ENCODE peak calls at places on chromosome 22, in eight cellular contexts. P is heart left ventricle, T is cardiac muscle cell, G is ovary, X is tibial artery, W is left ventricle myocardium inferior, E is body of pancreas, H is fibroblast of lung. V is an unnamed sample. For H3K4me1, the result is how much of the 10 kb centered on the place peaks cover.

GRCh38 chr22:42261266-42261665 is 9.2 kb downstream of the TCF20 start:
- DNase-seq in P (no peak), T (no peak), G (no peak), X (no peak), W (no peak), E (no peak), H (peak), V (no peak)

GRCh38 chr22:22431271-22432220 is 77.0 kb downstream of the ZNF280B start:
- DNase-seq in P (peak), T (peak), G (peak), X (no peak), W (peak), E (peak), H (peak), V (peak)

GRCh38 chr22:38706101-38706884 is 549 bp downstream of the GTPBP1 start:
- DNase-seq in P (peak), T (peak), G (peak), X (peak), W (peak), E (peak), H (peak), V (no peak)

GRCh38 chr22:29073618-29074275 is 912 bp downstream of the KREMEN1 start:
- DNase-seq in P (peak), T (peak), G (peak), X (no peak), W (peak), E (peak), H (peak), V (no peak)

GRCh38 chr22:20319041-20319744 is 667 bp downstream of the DGCR6L start:
- DNase-seq in P (no peak), T (peak), G (peak), X (no peak), W (no peak), E (peak), H (no peak), V (no peak)

GRCh38 chr22:20052309-20053250 is 27.5 kb upstream of the DGCR8 start:
- DNase-seq in P (no peak), T (no peak), G (no peak), X (no peak), W (no peak), E (no peak), H (no peak), V (no peak)

GRCh38 chr22:20395897-20396287 is 1.9 kb downstream of the ZNF74 start:
- DNase-seq in P (no peak), T (no peak), G (no peak), X (no peak), W (no peak), E (no peak), H (no peak), V (no peak)

GRCh38 chr22:42304021-42304790 is 33.8 kb upstream of the TCF20 start:
- DNase-seq in P (no peak), T (peak), G (no peak), X (no peak), W (no peak), E (no peak), H (no peak), V (no peak)

GRCh38 chr22:23744485-23744884 is 6.4 kb downstream of the ZNF70 start:
- DNase-seq in P (no peak), T (no peak), G (no peak), X (no peak), W (no peak), E (no peak), H (no peak), V (no peak)

GRCh38 chr22:25113316-25113721 is 86.3 kb upstream of the CRYBB3 start:
- DNase-seq in P (no peak), T (no peak), G (no peak), X (no peak), W (no peak), E (no peak), H (no peak), V (no peak)

GRCh38 chr22:50622723-50623327 is 5.1 kb downstream of the ARSA start:
- DNase-seq in P (no peak), T (no peak), G (no peak), X (no peak), W (no peak), E (peak), H (no peak), V (no peak)

GRCh38 chr22:50621491-50621880 is 6.5 kb downstream of the ARSA start:
- DNase-seq in P (peak), T (no peak), G (peak), X (peak), W (no peak), E (no peak), H (no peak), V (no peak)

GRCh38 chr22:50621948-50622722 is 5.8 kb downstream of the ARSA start:
- DNase-seq in P (peak), T (no peak), G (peak), X (no peak), W (no peak), E (peak), H (no peak), V (no peak)

GRCh38 chr22:50624347-50625130 is 3.4 kb downstream of the ARSA start:
- DNase-seq in P (peak), T (no peak), G (no peak), X (no peak), W (no peak), E (no peak), H (no peak), V (no peak)

GRCh38 chr22:50620861-50621490 is 7.0 kb downstream of the ARSA start:
- DNase-seq in P (peak), T (no peak), G (peak), X (peak), W (no peak), E (peak), H (no peak), V (no peak)
- H3K27ac ChIP-seq in P (no peak), T (no peak), G (no peak), X (no peak), W (peak), E (no peak), H (no peak), V (no peak)

DNA sequence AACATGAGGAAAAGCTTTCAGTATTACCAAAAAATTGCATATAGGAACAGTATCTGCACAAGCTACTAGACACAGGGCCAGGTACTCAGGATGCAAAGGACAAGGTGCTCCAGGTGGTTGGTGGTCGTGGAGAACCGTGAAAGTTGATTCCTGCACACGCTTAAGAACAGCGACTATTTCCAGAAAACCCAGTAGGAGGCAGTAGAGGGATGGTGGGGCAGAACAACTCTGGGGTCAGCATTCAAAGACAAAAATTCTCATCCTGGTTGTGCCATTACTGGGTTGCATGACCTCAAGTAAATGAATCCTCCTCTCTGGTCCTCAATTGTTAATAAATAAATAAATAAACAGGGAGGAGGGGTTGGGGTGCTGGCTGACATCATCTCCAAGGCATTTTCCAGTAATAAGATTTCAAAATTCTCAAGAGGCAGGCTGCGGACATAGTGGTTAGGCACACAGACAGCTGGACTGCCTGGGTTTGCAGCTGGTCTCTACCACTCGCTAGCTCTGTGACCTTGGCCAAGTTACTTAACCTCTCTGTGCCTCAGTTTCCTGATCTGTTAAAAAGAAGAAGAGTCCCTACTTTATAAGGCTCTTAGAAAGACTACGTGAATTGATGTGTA is 89.6 kb downstream of the ISX start:
- DNase-seq in P (no peak), T (no peak), G (no peak), X (no peak), W (no peak), E (no peak), H (no peak), V (no peak)
- TF ChIP-seq CTCF in P (no peak), T (no peak), G (no peak), X (no peak), W (no peak), E (no peak), H (no peak), V (no peak)

DNA sequence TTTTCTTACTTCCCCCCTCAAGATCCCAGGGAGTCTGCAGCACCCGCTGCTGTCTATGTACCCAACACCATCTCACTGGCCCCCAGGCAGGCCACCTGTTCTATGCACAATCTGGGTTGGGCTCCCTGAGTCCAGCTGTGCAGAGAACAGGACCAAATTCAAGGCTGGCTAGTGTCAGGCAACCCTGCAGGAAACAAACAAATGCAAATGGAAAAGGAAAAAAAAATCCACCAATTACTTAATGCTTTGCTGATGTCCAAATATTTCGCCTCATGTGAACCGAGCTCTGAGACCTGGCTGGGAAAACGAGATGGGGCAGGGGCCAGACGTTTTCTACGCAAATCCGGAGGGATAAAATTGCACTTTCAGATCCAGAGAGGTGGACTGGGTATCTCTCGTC is 561.1 kb downstream of the MIAT start:
- DNase-seq in P (peak), T (no peak), G (peak), X (no peak), W (peak), E (no peak), H (no peak), V (no peak)
- H3K4me1 ChIP-seq in P (under half), T (under half), G (under half), X (under half), W (under half), E (under half), H (under half), V (under half)

DNA sequence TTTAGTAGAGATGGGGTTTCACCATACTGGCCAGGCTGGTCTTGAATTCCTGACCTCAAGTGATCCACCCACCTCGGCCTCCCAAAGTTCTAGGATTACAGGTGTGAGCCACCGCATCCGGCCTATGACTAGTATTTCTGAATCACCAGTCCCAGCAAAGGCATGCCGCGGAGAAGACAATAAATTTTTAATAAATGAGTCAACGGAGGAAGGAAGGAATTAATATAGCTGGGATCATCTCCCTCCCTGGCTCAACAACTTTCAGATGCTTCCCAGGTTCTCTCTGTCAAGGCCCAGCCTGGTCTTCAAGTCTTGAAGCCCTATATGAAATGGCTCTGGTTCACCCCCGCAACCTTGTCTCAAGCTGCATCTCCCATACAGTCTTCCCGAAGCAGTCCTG is 45.7 kb downstream of the CYTH4 start:
- DNase-seq in P (no peak), T (no peak), G (no peak), X (no peak), W (no peak), E (no peak), H (peak), V (no peak)
- H3K27ac ChIP-seq in P (no peak), T (no peak), G (no peak), X (no peak), W (no peak), E (no peak), H (peak), V (no peak)

GRCh38 chr22:44443641-44444235 is 54.3 kb downstream of the RTL6 start:
- DNase-seq in P (peak), T (no peak), G (no peak), X (peak), W (no peak), E (no peak), H (no peak), V (no peak)

GRCh38 chr22:44445307-44445680 is 52.7 kb downstream of the RTL6 start:
- DNase-seq in P (no peak), T (no peak), G (no peak), X (peak), W (no peak), E (no peak), H (no peak), V (no peak)

GRCh38 chr22:44442856-44443595 is 55.0 kb downstream of the RTL6 start:
- DNase-seq in P (peak), T (peak), G (no peak), X (peak), W (no peak), E (no peak), H (no peak), V (no peak)

GRCh38 chr22:44445731-44446130 is 52.3 kb downstream of the RTL6 start:
- DNase-seq in P (no peak), T (no peak), G (no peak), X (peak), W (no peak), E (no peak), H (peak), V (no peak)

GRCh38 chr22:44444341-44445306 is 53.4 kb downstream of the RTL6 start:
- DNase-seq in P (peak), T (no peak), G (peak), X (peak), W (no peak), E (no peak), H (no peak), V (no peak)
- TF ChIP-seq CTCF in P (no peak), T (peak), G (no peak), X (no peak), W (no peak), E (no peak), H (no peak), V (no peak)

GRCh38 chr22:17590586-17590985 is 27.3 kb downstream of the SLC25A18 start:
- DNase-seq in P (no peak), T (no peak), G (no peak), X (peak), W (no peak), E (no peak), H (no peak), V (no peak)

GRCh38 chr22:17587631-17588030 is 24.3 kb downstream of the SLC25A18 start:
- DNase-seq in P (no peak), T (no peak), G (peak), X (no peak), W (no peak), E (no peak), H (no peak), V (no peak)

GRCh38 chr22:17589810-17590375 is 26.6 kb downstream of the SLC25A18 start:
- DNase-seq in P (no peak), T (no peak), G (peak), X (peak), W (no peak), E (no peak), H (no peak), V (no peak)

GRCh38 chr22:17586831-17587440 is 23.6 kb downstream of the SLC25A18 start:
- DNase-seq in P (no peak), T (no peak), G (peak), X (peak), W (no peak), E (no peak), H (no peak), V (no peak)

GRCh38 chr22:17588606-17589005 is 25.3 kb downstream of the SLC25A18 start:
- DNase-seq in P (no peak), T (no peak), G (peak), X (no peak), W (no peak), E (no peak), H (no peak), V (no peak)
- H3K4me1 ChIP-seq in P (under half), T (under half), G (under half), X (under half), W (under half), E (under half), H (under half), V (under half)

DNA sequence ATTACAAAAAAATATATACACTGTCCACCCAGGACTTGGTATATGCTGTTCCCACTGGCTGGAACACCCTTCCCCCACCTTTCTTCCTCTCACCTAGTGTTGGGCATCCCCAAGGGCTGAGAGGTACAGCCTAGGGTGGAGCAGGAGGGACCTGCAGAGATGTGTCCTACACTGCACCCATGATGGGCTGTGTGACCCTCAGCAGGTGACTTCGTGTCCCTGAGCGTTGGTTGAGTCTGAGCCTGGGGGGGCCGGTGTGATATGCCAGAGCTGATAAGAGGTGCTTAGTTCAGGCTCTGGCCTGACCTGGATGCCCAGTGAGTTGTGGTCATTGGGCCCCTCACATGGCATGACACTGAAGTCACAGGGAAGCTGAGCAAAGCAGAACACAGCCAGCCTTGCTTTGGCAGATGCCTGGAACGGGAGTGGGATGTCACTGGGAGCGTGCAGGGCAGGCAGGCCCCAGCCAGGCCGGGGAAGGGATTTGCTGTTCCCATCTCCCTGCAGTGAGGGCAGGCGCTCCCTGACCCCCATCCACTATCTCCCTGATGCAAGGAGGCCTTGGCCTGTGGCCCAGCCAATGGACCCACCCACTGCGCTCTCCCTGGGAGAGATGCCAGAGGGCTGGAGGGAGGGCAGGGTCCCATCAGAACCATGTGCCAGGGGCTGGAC is 139.1 kb downstream of the MN1 start:
- DNase-seq in P (peak), T (no peak), G (peak), X (peak), W (peak), E (no peak), H (peak), V (no peak)
- H3K27ac ChIP-seq in P (peak), T (peak), G (peak), X (peak), W (peak), E (peak), H (no peak), V (no peak)

V was measured in thoracic aorta.